ENCODE peak calls at places on chromosomes 6 and 20, in four cellular contexts. N is K562, F is GM12878, E is HepG2. V is an unnamed sample.

GRCh38 chr20:59743767-59744485 is 139.6 kb downstream of the PHACTR3 start:
- DNase-seq in N (no peak), F (no peak), E (no peak), V (no peak)

GRCh38 chr20:942611-943010 is 26.5 kb upstream of the ANGPT4 start:
- DNase-seq in N (no peak), F (no peak), E (no peak), V (no peak)

GRCh38 chr6:166046232-166046631 is 121.4 kb downstream of the TBXT start:
- DNase-seq in N (no peak), F (no peak), E (no peak), V (no peak)

GRCh38 chr6:4665489-4666417 is 110.5 kb upstream of the CDYL start:
- DNase-seq in N (no peak), F (no peak), E (no peak), V (no peak)

GRCh38 chr6:42727084-42727601 is 4.7 kb upstream of the PRPH2 start:
- DNase-seq in N (no peak), F (no peak), E (no peak), V (no peak)

GRCh38 chr6:164531745-164532144 is 777.7 kb downstream of the C6orf118 start:
- DNase-seq in N (no peak), F (no peak), E (no peak), V (no peak)

GRCh38 chr6:45845546-45845945 is 170.1 kb downstream of the CLIC5 start:
- DNase-seq in N (no peak), F (no peak), E (no peak), V (no peak)

GRCh38 chr20:57821930-57822329 is 112.1 kb upstream of the PMEPA1 start:
- DNase-seq in N (no peak), F (no peak), E (no peak), V (no peak)

GRCh38 chr6:108546079-108547049 is 14.4 kb upstream of the FOXO3 start:
- DNase-seq in N (no peak), F (no peak), E (no peak), V (no peak)

GRCh38 chr20:3412600-3413392 is 5.3 kb upstream of the DNAAF9 start:
- DNase-seq in N (no peak), F (no peak), E (no peak), V (no peak)
- TF ChIP-seq BHLHE40 in N (no peak), F (no peak), E (no peak), V (no peak)

GRCh38 chr6:38831865-38832264 is 116.8 kb downstream of the DNAH8 start:
- DNase-seq in N (no peak), F (no peak), E (no peak), V (no peak)
- TF ChIP-seq SP1 in N (no peak), F (no peak), E (no peak), V (no peak)

DNA sequence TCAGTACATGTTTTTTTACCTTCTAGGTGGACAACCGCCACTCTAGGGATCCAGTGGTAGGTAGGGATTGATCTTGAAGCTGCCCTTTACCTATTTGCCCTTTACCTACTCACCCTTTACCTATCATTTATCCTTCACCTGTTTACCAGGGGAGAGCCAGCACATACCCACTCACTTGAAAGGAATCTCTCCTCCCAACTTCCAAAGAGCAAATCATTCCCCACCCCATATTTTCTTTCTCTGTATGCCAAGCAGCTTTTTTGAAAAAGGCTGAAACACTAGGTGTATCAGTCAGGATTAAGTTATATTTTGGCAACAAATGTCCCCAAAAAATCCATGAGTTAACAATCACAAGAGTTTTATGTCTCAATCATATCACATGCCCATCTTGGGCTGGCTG is 10.5 kb upstream of the EPM2A start:
- DNase-seq in N (no peak), F (no peak), E (no peak), V (no peak)
- TF ChIP-seq FOXK2 in N (no peak), F (no peak), E (no peak), V (no peak)

GRCh38 chr6:65937982-65938381 is 231.0 kb upstream of the EYS start:
- DNase-seq in N (no peak), F (no peak), E (no peak), V (no peak)
- TF ChIP-seq BHLHE40 in N (no peak), F (no peak), E (no peak), V (no peak)

GRCh38 chr6:47509937-47510336 is 32.3 kb downstream of the CD2AP start:
- DNase-seq in N (no peak), F (no peak), E (no peak), V (no peak)

DNA sequence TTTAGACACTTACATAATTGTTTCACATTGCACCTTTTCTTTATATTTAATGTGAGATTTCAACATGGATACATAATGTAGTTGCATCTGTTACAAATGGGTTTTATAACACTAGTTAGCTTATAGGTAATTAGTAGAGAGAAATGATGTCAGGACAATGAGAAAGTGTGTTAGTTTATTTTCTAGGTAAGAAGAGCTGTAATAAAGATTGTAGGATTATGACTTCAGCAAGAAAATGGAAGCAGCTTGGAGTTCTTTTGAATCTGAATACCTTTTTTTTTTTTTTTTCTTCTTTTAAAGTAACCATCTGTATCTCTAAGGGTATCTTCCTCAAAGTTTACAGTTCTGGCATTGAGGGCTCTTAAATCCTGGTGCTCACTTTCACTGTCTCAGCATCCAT is 35.3 kb downstream of the CD2AP start:
- DNase-seq in N (no peak), F (no peak), E (no peak), V (no peak)
- TF ChIP-seq SP1 in N (no peak), F (no peak), E (no peak), V (no peak)

GRCh38 chr6:36820700-36821580 is 18.3 kb downstream of the CPNE5 start:
- DNase-seq in N (peak; percentile 87), F (no peak), E (no peak), V (no peak)
- TF ChIP-seq FOXK2 in N (peak; percentile 93), F (no peak), E (no peak), V (no peak)

GRCh38 chr6:167850792-167851191 is 24.1 kb downstream of the AFDN start:
- DNase-seq in N (no peak), F (no peak), E (no peak), V (no peak)
- TF ChIP-seq BHLHE40 in N (no peak), F (no peak), E (no peak), V (no peak)

V was measured in HEK293T.